ENCODE peak calls at places on chromosomes 1 and 21, in six cellular contexts. J is GM23338, K is transverse colon, Q is dorsolateral prefrontal cortex, X is heart right ventricle, R is Peyer's patch. U is an unnamed sample. For H3K27me3, the result is how much of the 10 kb centered on the place peaks cover.

GRCh38 chr1:203880606-203881005 is 19.2 kb downstream of the SNRPE start:
- DNase-seq in Q (no peak), R (no peak), K (no peak), X (no peak), J (no peak), U (no peak)

GRCh38 chr21:34544032-34544496 is 32.1 kb upstream of the KCNE1 start:
- DNase-seq in K (peak), Q (no peak), R (peak), J (peak), X (peak), U (peak)

GRCh38 chr1:234212764-234213406 is 160.4 kb upstream of the COA6 start:
- DNase-seq in R (no peak), K (no peak), Q (no peak), X (no peak), J (peak), U (peak)

GRCh38 chr1:52913537-52913936 is 8.0 kb downstream of the ECHDC2 start:
- DNase-seq in R (no peak), K (no peak), X (no peak), Q (no peak), J (peak), U (no peak)

GRCh38 chr1:115469703-115470476 is 131.8 kb upstream of the NGF start:
- DNase-seq in Q (no peak), R (no peak), X (peak), K (peak), J (peak), U (peak)

GRCh38 chr1:200243042-200243437 is 166.8 kb downstream of the ZNF281 start:
- DNase-seq in Q (no peak), J (no peak), R (no peak), K (no peak), X (no peak), U (no peak)

GRCh38 chr1:228554107-228554506 is 66.9 kb downstream of the RNF187 start:
- DNase-seq in X (no peak), R (no peak), K (no peak), J (no peak), Q (no peak), U (no peak)

GRCh38 chr1:36482724-36483388 is at the start of gene CSF3R:
- DNase-seq in X (no peak), Q (no peak), R (no peak), J (no peak), K (no peak), U (no peak)

GRCh38 chr1:235093685-235094592 is 34.7 kb downstream of the TOMM20 start:
- DNase-seq in Q (peak), K (peak), R (peak), J (peak), X (peak), U (peak)

GRCh38 chr1:15949453-15950245 is 26.3 kb downstream of the ZBTB17 start:
- DNase-seq in R (peak), J (peak), X (peak), K (peak), Q (peak), U (peak)

GRCh38 chr21:41786521-41786987 is 19.7 kb upstream of the RIPK4 start:
- DNase-seq in J (no peak), R (no peak), Q (no peak), X (no peak), K (no peak), U (no peak)

GRCh38 chr21:44285547-44285992 is at the start of gene AIRE:
- DNase-seq in R (no peak), K (no peak), Q (no peak), X (no peak), J (peak), U (no peak)

GRCh38 chr1:148264374-148265276 is 112.5 kb upstream of the NBPF11 start:
- DNase-seq in X (no peak), K (no peak), J (peak), R (no peak), Q (no peak), U (no peak)

GRCh38 chr1:47437518-47438320 is at the start of gene FOXD2:
- DNase-seq in X (peak), R (peak), J (peak), Q (peak), K (peak), U (peak)

GRCh38 chr1:221117548-221117951 is 238.3 kb downstream of the HLX start:
- DNase-seq in K (no peak), R (no peak), J (no peak), Q (peak), X (peak), U (no peak)

GRCh38 chr1:225537554-225538251 is 109.9 kb upstream of the LBR start:
- DNase-seq in X (no peak), J (no peak), R (no peak), Q (no peak), K (no peak), U (no peak)

GRCh38 chr1:234836045-234836681 is 226.2 kb upstream of the IRF2BP2 start:
- DNase-seq in Q (peak), R (no peak), J (no peak), X (no peak), K (no peak), U (no peak)

GRCh38 chr1:109161836-109162606 is 48.1 kb downstream of the ELAPOR1 start:
- DNase-seq in Q (no peak), X (no peak), K (no peak), J (peak), R (no peak), U (peak)

GRCh38 chr21:35697321-35697808 is 363.0 kb downstream of the SETD4 start:
- DNase-seq in X (peak), K (peak), R (peak), Q (peak), J (no peak), U (peak)

GRCh38 chr1:155012052-155012546 is 9.5 kb downstream of the ZBTB7B start:
- DNase-seq in X (peak), K (peak), Q (peak), J (peak), R (peak), U (peak)

GRCh38 chr1:11499825-11500331 is 20.9 kb downstream of the DISP3 start:
- DNase-seq in Q (no peak), J (peak), K (no peak), X (no peak), R (no peak), U (no peak)

GRCh38 chr1:2796890-2797740 is 4.4 kb downstream of the TTC34 start:
- DNase-seq in R (no peak), X (no peak), K (no peak), Q (no peak), J (no peak), U (no peak)

GRCh38 chr1:12552951-12553921 is 64.8 kb downstream of the DHRS3 start:
- DNase-seq in R (no peak), K (no peak), X (no peak), J (peak), Q (no peak), U (no peak)

GRCh38 chr1:7781923-7782495 is 2.1 kb upstream of the PER3 start:
- DNase-seq in Q (no peak), R (peak), K (peak), X (no peak), J (no peak), U (no peak)

GRCh38 chr1:180257028-180257386 is 26.9 kb downstream of the LHX4 start:
- DNase-seq in Q (no peak), K (no peak), R (no peak), X (no peak), J (no peak), U (no peak)

GRCh38 chr1:180258935-180259334 is 28.9 kb downstream of the LHX4 start:
- DNase-seq in X (no peak), K (no peak), J (no peak), R (no peak), Q (no peak), U (no peak)

GRCh38 chr1:180256353-180257027 is 26.4 kb downstream of the LHX4 start:
- DNase-seq in Q (no peak), J (no peak), R (no peak), K (no peak), X (no peak), U (peak)

GRCh38 chr1:180258290-180258689 is 28.2 kb downstream of the LHX4 start:
- DNase-seq in K (no peak), Q (no peak), X (no peak), R (no peak), J (no peak), U (no peak)

DNA sequence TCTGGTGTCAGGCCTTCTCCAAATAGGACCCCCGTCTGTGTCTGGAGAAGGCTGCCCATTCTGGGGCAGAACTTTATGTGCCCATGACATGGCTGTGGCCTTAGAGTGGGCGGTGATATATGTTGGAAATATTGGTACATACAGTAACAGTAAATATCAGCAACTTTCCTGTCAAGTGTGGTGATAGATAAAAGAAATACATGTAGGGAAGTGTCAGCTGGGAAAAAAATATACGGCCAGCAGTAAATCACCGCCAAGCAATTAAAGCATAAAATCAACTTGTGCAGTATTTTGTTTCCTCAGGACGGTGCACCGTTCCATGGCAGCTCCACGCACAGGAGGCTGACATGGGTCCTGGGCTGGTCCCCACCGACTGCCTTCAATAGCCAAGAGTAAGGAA is 27.4 kb downstream of the LHX4 start:
- DNase-seq in J (no peak), R (no peak), K (no peak), Q (no peak), X (no peak), U (no peak)
- H3K27me3 ChIP-seq in J (under half), R (under half), K (half or more), Q (half or more), X (under half), U (under half)

GRCh38 chr1:186456731-186457255 is 4.1 kb downstream of the PDC start:
- DNase-seq in Q (no peak), K (no peak), R (no peak), J (no peak), X (no peak), U (no peak)

GRCh38 chr1:186454996-186455395 is 5.9 kb downstream of the PDC start:
- DNase-seq in X (no peak), K (no peak), J (no peak), R (no peak), Q (no peak), U (no peak)
- H3K27me3 ChIP-seq in X (under half), K (under half), J (under half), R (under half), Q (under half), U (under half)

DNA sequence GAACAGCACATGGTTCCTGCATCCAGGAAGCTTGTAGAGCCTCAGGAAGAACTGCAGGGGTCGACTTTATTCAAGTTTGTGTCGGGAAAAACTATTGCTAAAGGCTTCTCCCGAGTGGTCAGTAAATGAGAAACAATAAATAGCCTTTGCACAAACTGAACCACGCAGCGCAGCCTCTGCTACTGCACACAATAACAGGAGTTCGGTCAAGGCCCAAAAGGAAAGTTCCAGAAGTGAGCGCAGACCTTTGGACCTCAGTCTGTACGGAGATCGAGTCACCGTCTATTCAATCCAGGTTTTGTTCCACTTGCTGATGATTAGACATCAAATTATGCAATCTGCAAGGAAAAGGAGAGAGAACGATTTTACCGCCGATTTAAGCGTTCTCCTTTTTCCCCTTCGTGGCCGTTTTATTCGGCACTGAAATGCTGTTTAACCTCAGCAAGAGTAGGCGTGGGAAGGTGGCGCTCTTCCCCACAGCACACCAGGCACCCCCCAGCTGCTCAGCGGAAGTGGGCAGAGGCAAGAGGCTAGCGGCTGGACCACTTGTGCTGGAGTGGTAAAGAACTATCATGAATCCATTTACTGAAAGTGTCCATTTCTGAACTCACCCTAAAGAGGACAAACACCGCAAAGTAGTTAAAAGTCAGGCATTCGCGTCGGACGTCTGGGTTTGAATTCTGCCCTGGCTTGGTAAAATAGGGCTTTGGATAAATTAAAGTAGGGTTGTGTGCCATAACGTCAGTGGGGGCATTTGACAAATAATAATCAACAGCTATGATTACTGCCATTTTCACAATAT is 6.1 kb upstream of the LHX8 start:
- DNase-seq in K (no peak), Q (no peak), R (no peak), J (peak), X (no peak), U (no peak)
- H3K27me3 ChIP-seq in K (half or more), Q (half or more), R (under half), J (half or more), X (under half), U (half or more)

DNA sequence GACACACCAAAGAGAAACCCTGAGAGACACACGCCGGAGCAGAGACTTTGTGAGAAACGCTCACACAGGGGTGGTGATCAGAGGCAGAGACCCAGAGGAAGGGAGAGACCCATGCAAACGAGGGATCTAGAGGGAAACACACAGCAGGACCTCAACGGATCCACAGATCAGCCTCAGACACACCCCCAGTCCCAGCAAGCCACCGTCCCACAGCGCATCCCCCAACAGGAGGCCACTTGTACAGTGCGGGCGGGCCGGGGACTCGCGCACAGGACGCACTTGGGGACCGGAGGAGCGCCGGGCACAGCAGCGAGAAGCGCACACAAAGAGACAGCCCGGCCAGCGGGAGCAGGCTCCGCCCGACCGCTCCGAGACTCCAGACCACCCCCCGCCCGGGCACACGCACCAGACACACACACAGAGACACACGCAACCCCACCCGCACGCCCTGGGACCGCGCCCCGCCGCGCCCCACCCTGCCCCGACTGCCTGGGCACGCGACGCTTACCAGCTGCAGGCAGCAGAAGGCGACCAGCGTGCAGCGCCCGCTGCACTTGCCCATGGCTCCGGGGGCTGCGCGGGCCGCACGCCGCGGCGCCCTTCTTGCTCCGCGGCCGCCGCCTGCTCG is 587 bp downstream of the NKAIN1 start:
- DNase-seq in J (peak), X (no peak), K (peak), R (no peak), Q (peak), U (peak)
- H3K27me3 ChIP-seq in J (under half), X (under half), K (half or more), R (under half), Q (under half), U (under half)

GRCh38 chr1:64664287-64664686 is 80.6 kb upstream of the RAVER2 start:
- DNase-seq in X (no peak), R (no peak), J (no peak), Q (no peak), K (no peak), U (no peak)
- H3K27me3 ChIP-seq in X (under half), R (under half), J (under half), Q (under half), K (under half), U (under half)